ENCODE peak calls at places on chromosomes 11 and 22, in eight cellular contexts. G is uterus, T is Karpas-422, X is lung, A is lower lobe of right lung, H is fibroblast of mammary gland, V is fibroblast of pulmonary artery, I is HAP-1. K is an unnamed sample.
A peak's percentile ranks its signal among the peaks of the same experiment; 100 is the strongest.

GRCh38 chr11:2304156-2305139 is 2.6 kb downstream of the TSPAN32 start:
- DNase-seq in V (no peak), I (peak; percentile 5), G (peak; percentile 61), X (no peak), T (no peak), H (no peak), A (peak; percentile 43), K (no peak)

GRCh38 chr22:50309601-50309991 is 2.1 kb upstream of the PLXNB2 start:
- DNase-seq in G (peak; percentile 13), H (no peak), X (no peak), A (no peak), V (no peak), T (no peak), I (no peak), K (no peak)

GRCh38 chr11:73189315-73189714 is 28.8 kb upstream of the P2RY2 start:
- DNase-seq in H (no peak), X (no peak), G (no peak), I (no peak), A (peak; percentile 70), V (no peak), T (peak; percentile 79), K (peak; percentile 43)

GRCh38 chr11:120326228-120326627 is 1.1 kb downstream of the TLCD5 start:
- DNase-seq in I (no peak), V (peak; percentile 76), G (no peak), X (no peak), H (peak; percentile 84), T (no peak), A (no peak), K (no peak)

GRCh38 chr11:26229270-26229669 is 102.7 kb upstream of the ANO3 start:
- DNase-seq in A (no peak), X (no peak), T (no peak), H (peak; percentile 99), I (no peak), G (no peak), V (peak; percentile 99), K (no peak)

GRCh38 chr11:101860694-101861371 is 54.0 kb upstream of the CEP126 start:
- DNase-seq in A (no peak), V (peak; percentile 78), T (peak; percentile 91), X (peak; percentile 46), H (peak; percentile 73), G (peak; percentile 28), I (peak; percentile 59), K (no peak)

GRCh38 chr22:37316875-37317371 is 34.6 kb downstream of the CYTH4 start:
- DNase-seq in X (peak; percentile 83), I (peak; percentile 84), V (peak; percentile 92), H (peak; percentile 87), A (peak; percentile 78), G (peak; percentile 56), T (peak; percentile 91), K (peak; percentile 78)

GRCh38 chr11:22792497-22792896 is 37.1 kb downstream of the SVIP start:
- DNase-seq in I (peak; percentile 14), V (peak; percentile 92), H (peak; percentile 33), G (no peak), A (no peak), T (no peak), X (no peak), K (no peak)

GRCh38 chr11:128187829-128188228 is 399.5 kb downstream of the ETS1 start:
- DNase-seq in V (no peak), A (no peak), T (no peak), I (no peak), G (no peak), X (no peak), H (peak; percentile 72), K (no peak)

GRCh38 chr11:58979222-58979621 is 39.9 kb downstream of the GLYATL1 start:
- DNase-seq in V (no peak), A (no peak), I (no peak), H (no peak), T (no peak), X (no peak), G (no peak), K (no peak)

GRCh38 chr22:48829908-48830307 is 997.8 kb downstream of the BRD1 start:
- DNase-seq in H (no peak), I (no peak), G (no peak), A (no peak), V (no peak), T (no peak), X (no peak), K (no peak)

GRCh38 chr11:134562941-134563471 is 151.0 kb upstream of the B3GAT1 start:
- DNase-seq in H (no peak), G (no peak), T (no peak), X (no peak), A (no peak), I (no peak), V (no peak), K (peak; percentile 2)

GRCh38 chr11:34318111-34319037 is 39.4 kb downstream of the ABTB2 start:
- DNase-seq in I (no peak), T (no peak), V (peak; percentile 26), G (no peak), H (peak; percentile 68), X (no peak), A (no peak), K (no peak)

GRCh38 chr11:534197-534591 is 1.2 kb downstream of the HRAS start:
- DNase-seq in H (no peak), X (no peak), T (no peak), G (no peak), A (no peak), I (no peak), V (no peak), K (no peak)

GRCh38 chr11:2768471-2769408 is 68.9 kb upstream of the KCNQ1OT1 start:
- DNase-seq in V (peak; percentile 32), I (peak; percentile 4), H (peak; percentile 83), A (peak; percentile 30), G (no peak), T (no peak), X (peak; percentile 17), K (peak; percentile 1)

GRCh38 chr11:11806586-11806985 is 35.2 kb upstream of the USP47 start:
- DNase-seq in A (no peak), T (no peak), I (no peak), H (no peak), X (no peak), G (no peak), V (no peak), K (no peak)

GRCh38 chr11:32555091-32555490 is 28.5 kb upstream of the EIF3M start:
- DNase-seq in G (no peak), H (no peak), V (no peak), A (no peak), X (no peak), T (no peak), I (no peak), K (no peak)

GRCh38 chr22:47918936-47919505 is 1156.6 kb downstream of the TBC1D22A start:
- DNase-seq in A (no peak), X (no peak), T (no peak), V (no peak), G (no peak), H (no peak), I (no peak), K (no peak)

GRCh38 chr11:76206327-76207081 is at the start of gene WNT11:
- DNase-seq in X (no peak), G (peak; percentile 55), V (no peak), H (no peak), T (peak; percentile 80), I (peak; percentile 81), A (peak; percentile 68), K (peak; percentile 69)

GRCh38 chr11:2530855-2531200 is 86.0 kb downstream of the KCNQ1 start:
- DNase-seq in G (no peak), I (no peak), T (no peak), V (no peak), A (peak; percentile 30), X (no peak), H (no peak), K (peak; percentile 8)

GRCh38 chr11:115222218-115222862 is 281.9 kb downstream of the CADM1 start:
- DNase-seq in V (peak; percentile 23), G (no peak), A (no peak), H (peak; percentile 46), T (no peak), X (no peak), I (no peak), K (no peak)

GRCh38 chr11:128871165-128871564 is 4.1 kb upstream of the KCNJ1 start:
- DNase-seq in T (no peak), A (no peak), I (no peak), X (no peak), V (no peak), G (no peak), H (no peak), K (no peak)

GRCh38 chr11:70612459-70613141 is 214.3 kb downstream of the CTTN start:
- DNase-seq in H (peak; percentile 12), A (peak; percentile 14), G (no peak), I (no peak), V (no peak), T (no peak), X (no peak), K (no peak)

GRCh38 chr11:124301482-124301881 is 12.3 kb downstream of the OR8D1 start:
- DNase-seq in I (no peak), V (peak; percentile 73), A (no peak), G (no peak), X (no peak), H (peak; percentile 75), T (no peak), K (no peak)

GRCh38 chr11:63551889-63552266 is 11.3 kb downstream of the PLAAT2 start:
- DNase-seq in G (no peak), T (no peak), X (no peak), I (no peak), A (no peak), H (no peak), V (no peak), K (no peak)

DNA sequence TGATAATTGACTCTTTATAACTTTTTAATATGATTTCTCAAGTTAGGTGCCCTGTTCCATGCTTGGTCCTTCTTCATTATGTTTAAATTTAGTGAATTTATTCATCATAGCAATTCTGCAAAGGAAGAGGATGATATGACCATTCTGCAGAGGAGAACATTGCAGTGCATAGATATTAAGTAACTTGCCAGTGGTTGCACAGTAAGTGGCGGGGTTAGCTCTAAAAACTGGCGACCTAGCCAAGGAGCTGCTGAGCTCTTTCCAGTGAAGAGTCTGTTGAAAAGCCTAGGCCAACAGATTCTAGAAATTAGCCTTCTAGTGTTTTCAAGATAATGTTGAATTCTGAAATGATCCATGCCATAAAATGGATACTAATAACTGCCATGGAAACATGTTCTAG is 4.6 kb downstream of the EWSR1 start:
- DNase-seq in I (no peak), T (no peak), V (no peak), H (no peak), A (no peak), X (no peak), G (no peak), K (no peak)
- H3K4me3 ChIP-seq in I (no peak overlapping the region), T (no peak overlapping the region), V (no peak overlapping the region), H (no peak overlapping the region), A (no peak overlapping the region), X (no peak overlapping the region), G (no peak overlapping the region), K (no peak overlapping the region)

GRCh38 chr22:46844606-46845210 is 82.3 kb downstream of the TBC1D22A start:
- DNase-seq in V (no peak), G (no peak), A (no peak), T (no peak), I (no peak), H (no peak), X (no peak), K (no peak)
- H3K4me3 ChIP-seq in V (peak overlapping the region; percentile 34), G (peak overlapping the region; percentile 11), A (peak overlapping the region; percentile 4), T (no peak overlapping the region), I (no peak overlapping the region), H (peak overlapping the region; percentile 20), X (no peak overlapping the region), K (no peak overlapping the region)

GRCh38 chr11:67270256-67271211 is 4.3 kb downstream of the GRK2 start:
- DNase-seq in I (no peak), T (peak; percentile 88), V (peak; percentile 39), X (no peak), H (no peak), G (peak; percentile 25), A (peak; percentile 69), K (peak; percentile 74)
- H3K4me3 ChIP-seq in I (no peak overlapping the region), T (peak overlapping the region; percentile 87), V (peak overlapping the region; percentile 31), X (no peak overlapping the region), H (peak overlapping the region; percentile 1), G (no peak overlapping the region), A (peak overlapping the region; percentile 90), K (peak overlapping the region; percentile 77)

GRCh38 chr11:45885274-45885920 is at the start of gene MAPK8IP1:
- DNase-seq in T (peak; percentile 84), V (peak; percentile 36), X (peak; percentile 47), H (peak; percentile 19), G (no peak), A (peak; percentile 65), I (peak; percentile 78), K (peak; percentile 42)
- H3K4me3 ChIP-seq in T (peak within 1 kb of the TSS; percentile 72), V (peak within 1 kb of the TSS; percentile 43), X (peak within 1 kb of the TSS; percentile 24), H (peak within 1 kb of the TSS; percentile 4), G (peak within 1 kb of the TSS; percentile 5), A (peak within 1 kb of the TSS; percentile 50), I (peak within 1 kb of the TSS; percentile 38), K (peak within 1 kb of the TSS; percentile 30)

K was measured in heart right ventricle.